ENCODE peak calls at places on chromosomes 11 and 22, in seven cellular contexts. M, I, D, U, E, J and O are unnamed samples.
A peak's percentile ranks its signal among the peaks of the same experiment; 100 is the strongest.

GRCh38 chr22:37634505-37635002 is 4.9 kb upstream of the SH3BP1 start:
- DNase-seq in E (no peak), J (no peak), U (no peak), D (no peak), M (no peak), I (no peak), O (no peak)

GRCh38 chr22:23562186-23562585 is 17.9 kb downstream of the IGLL1 start:
- DNase-seq in M (no peak), U (no peak), I (no peak), E (no peak), D (no peak), J (no peak), O (no peak)

GRCh38 chr22:20424937-20425587 is 12.6 kb downstream of the SCARF2 start:
- DNase-seq in J (no peak), E (no peak), D (peak; percentile 69), U (no peak), M (no peak), I (no peak), O (no peak)

GRCh38 chr22:43110444-43110926 is at the start of gene BIK:
- DNase-seq in M (peak; percentile 36), J (peak; percentile 58), E (no peak), D (no peak), U (peak; percentile 31), I (peak; percentile 39), O (no peak)

GRCh38 chr11:117426297-117426685 is 98.6 kb downstream of the CEP164 start:
- DNase-seq in E (peak; percentile 72), U (peak; percentile 91), D (peak; percentile 46), I (peak; percentile 40), J (peak; percentile 85), M (peak; percentile 47), O (peak; percentile 57)

GRCh38 chr11:119421941-119422504 is 949 bp downstream of the THY1 start:
- DNase-seq in E (no peak), D (no peak), U (peak; percentile 19), J (no peak), I (no peak), M (no peak), O (no peak)

GRCh38 chr11:10699072-10699471 is 5.5 kb upstream of the IRAG1 start:
- DNase-seq in I (no peak), E (no peak), D (no peak), U (no peak), M (no peak), J (no peak), O (no peak)

GRCh38 chr11:111445586-111445985 is 66.5 kb upstream of the POU2AF1 start:
- DNase-seq in U (no peak), I (no peak), D (no peak), M (no peak), E (no peak), J (no peak), O (no peak)

GRCh38 chr11:9868641-9869040 is 204.8 kb downstream of the SWAP70 start:
- DNase-seq in J (no peak), M (no peak), E (no peak), I (no peak), U (no peak), D (no peak), O (no peak)

GRCh38 chr11:129279326-129280026 is 87.4 kb upstream of the ARHGAP32 start:
- DNase-seq in J (peak; percentile 47), M (peak; percentile 76), E (peak; percentile 35), D (peak; percentile 83), I (peak; percentile 68), U (peak; percentile 77), O (peak; percentile 81)

GRCh38 chr11:14687943-14688627 is 44.5 kb downstream of the PDE3B start:
- DNase-seq in I (no peak), D (no peak), M (no peak), E (no peak), U (no peak), J (no peak), O (no peak)